ENCODE peak calls at places on chromosomes 4 and X, in ten cellular contexts. I is HFF-Myc, D is HCT116, K is body of pancreas, N is psoas muscle, V is fibroblast of the aortic adventitia, Y is bronchial epithelial cell, P is right lobe of liver, A is Peyer's patch, O is hepatocyte. W is an unnamed sample.

GRCh38 chrX:48558270-48558669 is 16.0 kb upstream of the RBM3 start:
- DNase-seq in I (no peak), D (no peak), K (no peak), N (no peak), V (peak; percentile 89), Y (peak; percentile 93), P (no peak), A (no peak), O (no peak), W (peak; percentile 81)

GRCh38 chr4:3200423-3201090 is 48.4 kb upstream of the MSANTD1 start:
- DNase-seq in I (no peak), D (no peak), K (no peak), N (no peak), V (no peak), Y (no peak), P (no peak), A (no peak), O (no peak), W (no peak)

GRCh38 chr4:51907001-51907669 is 64.2 kb downstream of the DCUN1D4 start:
- DNase-seq in I (no peak), D (no peak), K (no peak), N (no peak), V (no peak), Y (no peak), P (no peak), A (no peak), O (no peak), W (no peak)

GRCh38 chrX:2401201-2401589 is 99.6 kb downstream of the DHRSX start:
- DNase-seq in I (no peak), D (no peak), K (no peak), N (no peak), V (no peak), Y (peak; percentile 79), P (no peak), A (no peak), O (no peak), W (peak; percentile 50)

GRCh38 chr4:76270776-76271175 is 19.3 kb downstream of the FAM47E start:
- DNase-seq in I (no peak), D (no peak), K (no peak), N (no peak), V (no peak), Y (peak; percentile 38), P (no peak), A (no peak), O (no peak), W (no peak)

GRCh38 chr4:134024251-134024650 is 177.3 kb downstream of the PABPC4L start:
- DNase-seq in I (no peak), D (peak; percentile 34), K (no peak), N (no peak), V (no peak), Y (no peak), P (no peak), A (no peak), O (peak; percentile 25), W (peak; percentile 50)

GRCh38 chrX:15645266-15645665 is 19.3 kb downstream of the CLTRN start:
- DNase-seq in I (no peak), D (no peak), K (no peak), N (no peak), V (no peak), Y (no peak), P (no peak), A (no peak), O (no peak), W (no peak)

GRCh38 chr4:86586160-86586572 is 7.9 kb upstream of the PTPN13 start:
- DNase-seq in I (no peak), D (no peak), K (no peak), N (no peak), V (peak; percentile 43), Y (peak; percentile 97), P (no peak), A (no peak), O (no peak), W (no peak)

GRCh38 chr4:182338731-182339130 is 95.5 kb downstream of the TENM3 start:
- DNase-seq in I (no peak), D (no peak), K (no peak), N (no peak), V (peak; percentile 4), Y (no peak), P (no peak), A (no peak), O (no peak), W (peak; percentile 8)

GRCh38 chr4:8538703-8539567 is 41.3 kb upstream of the GPR78 start:
- DNase-seq in I (no peak), D (peak; percentile 81), K (peak; percentile 90), N (peak; percentile 18), V (peak; percentile 64), Y (peak; percentile 93), P (peak; percentile 24), A (no peak), O (no peak), W (no peak)

GRCh38 chr4:77996076-77996475 is 61.0 kb upstream of the FRAS1 start:
- DNase-seq in I (no peak), D (no peak), K (no peak), N (no peak), V (no peak), Y (no peak), P (no peak), A (no peak), O (no peak), W (no peak)

GRCh38 chr4:40811886-40812857 is 62.4 kb downstream of the NSUN7 start:
- DNase-seq in I (no peak), D (no peak), K (no peak), N (no peak), V (peak; percentile 4), Y (peak; percentile 9), P (no peak), A (no peak), O (no peak), W (peak; percentile 69)

GRCh38 chrX:56800307-56800706 is 71.3 kb downstream of the NBDY start:
- DNase-seq in I (no peak), D (no peak), K (no peak), N (no peak), V (no peak), Y (no peak), P (no peak), A (no peak), O (no peak), W (no peak)

GRCh38 chr4:142846105-142846728 is at the start of gene INPP4B:
- DNase-seq in I (no peak), D (peak; percentile 13), K (peak; percentile 55), N (peak; percentile 80), V (peak; percentile 71), Y (peak; percentile 31), P (no peak), A (peak; percentile 53), O (peak; percentile 72), W (peak; percentile 66)
- H3K4me3 ChIP-seq in I (peak within 1 kb of the TSS; percentile 80), D (peak within 1 kb of the TSS; percentile 63), K (peak within 1 kb of the TSS; percentile 62), N (peak within 1 kb of the TSS; percentile 69), V (peak within 1 kb of the TSS; percentile 77), Y (peak within 1 kb of the TSS; percentile 49), P (peak within 1 kb of the TSS; percentile 46), A (peak within 1 kb of the TSS; percentile 43), O (peak within 1 kb of the TSS; percentile 65), W (peak within 1 kb of the TSS; percentile 59)

DNA sequence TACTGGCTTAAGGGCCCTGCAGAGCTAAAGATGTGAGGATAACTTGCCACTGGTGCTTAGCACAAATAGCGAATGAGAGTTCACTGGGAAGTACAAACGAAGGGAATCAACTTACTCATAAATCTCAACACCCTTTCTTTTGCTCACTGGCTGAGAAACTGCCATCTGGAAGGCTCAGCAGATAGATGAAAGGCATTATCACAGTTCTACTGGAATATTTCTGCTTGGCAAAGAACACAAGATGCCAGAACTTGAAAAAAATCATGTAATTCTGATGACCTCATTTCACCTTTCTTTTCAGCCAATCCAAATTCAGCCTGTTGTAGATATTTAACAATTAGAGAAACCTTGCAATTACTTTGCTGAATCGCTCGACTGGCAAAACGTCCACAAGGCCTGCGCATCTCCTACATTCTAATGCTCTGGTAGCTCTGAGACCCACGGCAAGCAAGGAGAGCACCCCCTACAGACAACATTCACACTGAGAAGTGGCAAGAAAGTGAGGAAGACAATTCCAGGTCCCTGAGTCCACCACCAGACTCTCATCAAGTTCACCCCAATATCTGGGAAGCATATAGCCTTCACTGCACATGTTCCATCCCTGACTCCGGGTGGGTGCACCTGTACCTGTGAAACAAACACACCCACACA is 27.5 kb downstream of the TSPAN5 start:
- DNase-seq in I (no peak), D (no peak), K (peak; percentile 19), N (no peak), V (peak; percentile 64), Y (no peak), P (no peak), A (no peak), O (no peak), W (no peak)
- TF ChIP-seq CTCF in I (no peak), D (peak; percentile 27), K (no peak), N (no peak), V (no peak), Y (no peak), P (no peak), A (no peak), O (no peak), W (peak; percentile 9)

GRCh38 chr4:23365086-23365485 is 524.8 kb downstream of the PPARGC1A start:
- DNase-seq in I (no peak), D (no peak), K (no peak), N (no peak), V (no peak), Y (no peak), P (no peak), A (no peak), O (no peak), W (no peak)

GRCh38 chr4:23361453-23361852 is 528.4 kb downstream of the PPARGC1A start:
- DNase-seq in I (no peak), D (no peak), K (no peak), N (peak; percentile 52), V (no peak), Y (no peak), P (no peak), A (no peak), O (no peak), W (no peak)

GRCh38 chr4:23355263-23355662 is 534.6 kb downstream of the PPARGC1A start:
- DNase-seq in I (no peak), D (no peak), K (no peak), N (no peak), V (no peak), Y (no peak), P (no peak), A (no peak), O (no peak), W (no peak)

GRCh38 chr4:23364167-23364566 is 525.7 kb downstream of the PPARGC1A start:
- DNase-seq in I (no peak), D (no peak), K (no peak), N (no peak), V (no peak), Y (no peak), P (no peak), A (no peak), O (no peak), W (no peak)

DNA sequence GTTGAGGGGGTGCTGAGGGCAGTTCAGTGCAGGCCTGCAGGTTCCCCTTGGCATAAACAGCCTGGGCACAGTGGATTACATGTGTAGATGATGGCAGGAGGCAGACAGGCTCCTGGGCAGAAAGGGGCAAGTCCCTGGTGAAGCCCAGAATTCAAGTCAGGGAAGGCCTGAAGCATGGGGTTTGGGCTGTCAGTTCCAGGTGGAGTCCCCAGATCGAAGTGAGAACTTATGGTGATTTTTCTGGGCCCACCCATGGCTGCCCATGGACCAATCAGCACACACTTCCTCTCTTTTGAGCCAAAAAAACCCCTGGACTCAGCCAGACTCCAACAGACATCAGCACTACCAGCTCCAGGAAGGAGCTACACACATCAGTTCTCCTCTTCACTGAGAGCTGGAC is 529.1 kb downstream of the PPARGC1A start:
- DNase-seq in I (no peak), D (no peak), K (no peak), N (no peak), V (no peak), Y (no peak), P (no peak), A (no peak), O (no peak), W (no peak)
- H3K4me3 ChIP-seq in I (no peak overlapping the region), D (no peak overlapping the region), K (no peak overlapping the region), N (no peak overlapping the region), V (no peak overlapping the region), Y (no peak overlapping the region), P (no peak overlapping the region), A (no peak overlapping the region), O (no peak overlapping the region), W (no peak overlapping the region)

GRCh38 chr4:105257817-105258495 is 111.3 kb downstream of the TET2 start:
- DNase-seq in I (no peak), D (no peak), K (no peak), N (no peak), V (no peak), Y (no peak), P (no peak), A (no peak), O (no peak), W (peak; percentile 10)
- TF ChIP-seq CTCF in I (peak; percentile 15), D (no peak), K (no peak), N (no peak), V (no peak), Y (peak; percentile 23), P (no peak), A (peak; percentile 29), O (peak; percentile 6), W (peak; percentile 39)